ENCODE peak calls at places on chromosomes 13 and 19, in ten cellular contexts. T is naive thymus-derived CD4-positive, alpha-beta T cell; H is T follicular helper cell; A is fibroblast of pulmonary artery; K is activated CD8-positive, alpha-beta memory T cell treated with anti-CD3 and anti-CD28 coated beads for 48 hours; D is progenitor cell of endocrine pancreas; P is Caco-2; Z is lower lobe of right lung; B is HAP-1; W is C1 segment of cervical spinal cord. U is an unnamed sample.

GRCh38 chr13:34458756-34459462 is 483.2 kb upstream of the NBEA start:
- DNase-seq in T (no peak), H (no peak), A (no peak), K (no peak), D (no peak), P (no peak), Z (no peak), B (no peak), W (no peak), U (no peak)

GRCh38 chr19:2274937-2275535 is 6.9 kb downstream of the PEAK3 start:
- DNase-seq in T (peak), H (no peak), A (peak), K (no peak), D (no peak), P (peak), Z (peak), B (peak), W (no peak), U (no peak)

GRCh38 chr19:3821156-3821555 is 35.0 kb upstream of the MATK start:
- DNase-seq in T (no peak), H (no peak), A (no peak), K (no peak), D (no peak), P (no peak), Z (no peak), B (no peak), W (no peak), U (no peak)

GRCh38 chr19:48530770-48531169 is 19.1 kb upstream of the LMTK3 start:
- DNase-seq in T (no peak), H (no peak), A (no peak), K (no peak), D (no peak), P (no peak), Z (no peak), B (no peak), W (no peak), U (no peak)

GRCh38 chr19:19628499-19629134 is 597 bp upstream of the LPAR2 start:
- DNase-seq in T (peak), H (peak), A (peak), K (peak), D (peak), P (peak), Z (peak), B (no peak), W (no peak), U (peak)

GRCh38 chr13:30334663-30335386 is 27.5 kb upstream of the KATNAL1 start:
- DNase-seq in T (peak), H (no peak), A (peak), K (peak), D (no peak), P (peak), Z (no peak), B (no peak), W (no peak), U (no peak)

GRCh38 chr13:75180805-75181455 is 301.0 kb downstream of the TBC1D4 start:
- DNase-seq in T (no peak), H (no peak), A (peak), K (no peak), D (no peak), P (no peak), Z (no peak), B (no peak), W (no peak), U (no peak)

GRCh38 chr19:1663854-1664253 is 11.4 kb upstream of the TCF3 start:
- DNase-seq in T (no peak), H (no peak), A (no peak), K (no peak), D (no peak), P (no peak), Z (no peak), B (no peak), W (no peak), U (no peak)

GRCh38 chr19:3389876-3390361 is 23.5 kb downstream of the NFIC start:
- DNase-seq in T (no peak), H (no peak), A (no peak), K (no peak), D (no peak), P (no peak), Z (no peak), B (no peak), W (no peak), U (no peak)

GRCh38 chr13:23466144-23467002 is 32.9 kb upstream of the SACS start:
- DNase-seq in T (peak), H (peak), A (peak), K (peak), D (peak), P (peak), Z (peak), B (peak), W (peak), U (peak)

GRCh38 chr19:18596752-18597157 is 8.2 kb downstream of the REX1BD start:
- DNase-seq in T (no peak), H (no peak), A (peak), K (no peak), D (no peak), P (peak), Z (peak), B (no peak), W (no peak), U (no peak)

GRCh38 chr19:42249149-42249750 is 5.7 kb downstream of the ERF start:
- DNase-seq in T (no peak), H (no peak), A (no peak), K (no peak), D (no peak), P (no peak), Z (no peak), B (no peak), W (no peak), U (no peak)

GRCh38 chr19:55340784-55341147 is 1.1 kb downstream of the KMT5C start:
- DNase-seq in T (peak), H (no peak), A (no peak), K (peak), D (peak), P (peak), Z (no peak), B (no peak), W (no peak), U (no peak)

GRCh38 chr13:20291037-20291436 is 58.9 kb upstream of the GJB6 start:
- DNase-seq in T (no peak), H (no peak), A (no peak), K (no peak), D (no peak), P (no peak), Z (no peak), B (no peak), W (no peak), U (no peak)

GRCh38 chr13:71979616-71980015 is 112.6 kb upstream of the DACH1 start:
- DNase-seq in T (no peak), H (no peak), A (peak), K (no peak), D (no peak), P (peak), Z (no peak), B (peak), W (no peak), U (no peak)

U was measured in NT2/D1.